ENCODE peak calls at places on chromosomes 5 and 9, in seven cellular contexts. D is activated T-cell treated with anti-CD3 and anti-CD28 coated beads for 1 hour, I is GM23248, L is mesendoderm, W is suprapubic skin, E is GM04504, U is NCI-H1092. A is an unnamed sample.

GRCh38 chr9:98654247-98654646 is 54.5 kb downstream of the GABBR2 start:
- DNase-seq in E (peak), D (no peak), W (no peak), L (no peak), I (peak), U (peak), A (no peak)

GRCh38 chr9:33690156-33690908 is 105.0 kb upstream of the PRSS3 start:
- DNase-seq in E (no peak), U (peak), W (no peak), L (no peak), D (no peak), I (no peak), A (no peak)

GRCh38 chr5:144085381-144085780 is 85.1 kb downstream of the YIPF5 start:
- DNase-seq in L (no peak), E (no peak), D (no peak), U (no peak), W (no peak), I (no peak), A (no peak)

GRCh38 chr5:9344751-9345240 is 201.1 kb downstream of the SEMA5A start:
- DNase-seq in U (no peak), I (no peak), E (no peak), D (no peak), L (no peak), W (no peak), A (no peak)

GRCh38 chr9:116155700-116156045 is 2.1 kb downstream of the PAPPA start:
- DNase-seq in D (no peak), E (no peak), U (no peak), W (no peak), I (peak), L (no peak), A (no peak)

GRCh38 chr9:7297521-7297920 is 502.1 kb downstream of the DMAC1 start:
- DNase-seq in L (no peak), E (no peak), U (no peak), I (no peak), W (no peak), D (no peak), A (no peak)

GRCh38 chr9:116992870-116993269 is 305.8 kb downstream of the TRIM32 start:
- DNase-seq in I (peak), W (no peak), D (no peak), E (no peak), L (no peak), U (no peak), A (no peak)

GRCh38 chr5:135436856-135437795 is 10.0 kb downstream of the DCANP1 start:
- DNase-seq in E (no peak), W (no peak), D (no peak), U (no peak), I (no peak), L (no peak), A (no peak)

GRCh38 chr9:135504262-135505229 is 4.1 kb downstream of the MRPS2 start:
- DNase-seq in U (no peak), E (peak), W (no peak), D (peak), I (peak), L (peak), A (no peak)

GRCh38 chr5:76372320-76373054 is 30.6 kb upstream of the IQGAP2 start:
- DNase-seq in U (no peak), I (peak), L (peak), D (no peak), W (no peak), E (peak), A (no peak)

GRCh38 chr9:108017671-108018070 is 528.1 kb upstream of the KLF4 start:
- DNase-seq in D (no peak), I (no peak), W (no peak), E (no peak), L (no peak), U (no peak), A (no peak)

GRCh38 chr9:20994486-20994885 is 37.0 kb downstream of the HACD4 start:
- DNase-seq in I (no peak), W (no peak), E (no peak), D (no peak), L (no peak), U (no peak), A (no peak)

GRCh38 chr5:150623878-150624216 is 16.6 kb upstream of the SYNPO start:
- DNase-seq in L (no peak), E (no peak), W (no peak), I (no peak), U (no peak), D (no peak), A (no peak)

GRCh38 chr9:88757406-88758010 is 222.5 kb downstream of the NXNL2 start:
- DNase-seq in L (no peak), I (no peak), E (no peak), D (no peak), W (peak), U (no peak), A (no peak)

GRCh38 chr9:129270205-129270604 is 92.1 kb upstream of the IER5L start:
- DNase-seq in U (no peak), E (no peak), L (no peak), D (peak), W (no peak), I (no peak), A (no peak)

GRCh38 chr9:124042168-124042775 is 30.7 kb downstream of the LHX2 start:
- DNase-seq in W (no peak), D (no peak), U (no peak), L (no peak), I (peak), E (no peak), A (no peak)

GRCh38 chr5:72465601-72466563 is 41.3 kb downstream of the ZNF366 start:
- DNase-seq in L (no peak), I (peak), W (no peak), U (no peak), E (no peak), D (no peak), A (no peak)

GRCh38 chr5:81184749-81185110 is 48.4 kb upstream of the CKMT2 start:
- DNase-seq in E (no peak), W (no peak), L (no peak), U (no peak), D (no peak), I (no peak), A (no peak)

GRCh38 chr9:137305060-137305787 is 3.2 kb upstream of the NRARP start:
- DNase-seq in D (peak), I (peak), W (peak), E (no peak), U (peak), L (peak), A (no peak)

GRCh38 chr5:95739857-95740256 is 8.7 kb downstream of the RHOBTB3 start:
- DNase-seq in E (no peak), W (no peak), U (no peak), L (no peak), D (no peak), I (no peak), A (no peak)

GRCh38 chr9:84170521-84171141 is 169.9 kb downstream of the SLC28A3 start:
- DNase-seq in L (peak), W (no peak), I (peak), U (peak), E (peak), D (no peak), A (no peak)

GRCh38 chr9:22041792-22042191 is 32.7 kb upstream of the CDKN2B start:
- DNase-seq in L (peak), W (no peak), D (no peak), E (peak), U (no peak), I (peak), A (no peak)

GRCh38 chr9:127463891-127464290 is 12.6 kb downstream of the LRSAM1 start:
- DNase-seq in L (no peak), W (no peak), E (no peak), D (no peak), I (peak), U (no peak), A (no peak)

GRCh38 chr5:220008-220407 is 1.9 kb downstream of the SDHA start:
- DNase-seq in D (no peak), W (no peak), E (no peak), U (no peak), L (no peak), I (peak), A (no peak)

GRCh38 chr5:55004728-55005127 is 19.3 kb upstream of the GZMK start:
- DNase-seq in I (peak), L (no peak), E (no peak), U (no peak), D (no peak), W (no peak), A (no peak)

GRCh38 chr9:79581794-79582193 is 10.0 kb downstream of the TLE4 start:
- DNase-seq in D (no peak), U (no peak), I (peak), L (peak), W (no peak), E (peak), A (no peak)

GRCh38 chr9:87712801-87713277 is 13.1 kb upstream of the CTSL start:
- DNase-seq in I (no peak), L (no peak), D (no peak), E (no peak), U (no peak), W (no peak), A (no peak)

GRCh38 chr5:159650803-159651202 is 265.5 kb upstream of the ADRA1B start:
- DNase-seq in W (no peak), U (no peak), D (no peak), I (no peak), L (no peak), E (no peak), A (no peak)